ENCODE peak calls at places on chromosomes 12 and 14, in four cellular contexts. One of them, this sample, is unnamed.

GRCh38 chr12:121577443-121578180 is 3.2 kb downstream of the KDM2B start:
- DNase-seq in esophagus muscularis mucosa: no peak
- DNase-seq in lower lobe of right lung: no peak
- DNase-seq in AG10803: no peak
- DNase-seq in this sample: no peak

GRCh38 chr12:40668095-40668494 is 24.1 kb upstream of the CNTN1 start:
- DNase-seq in AG10803: no peak
- DNase-seq in lower lobe of right lung: no peak
- DNase-seq in esophagus muscularis mucosa: no peak
- DNase-seq in this sample: no peak

GRCh38 chr12:100208834-100209233 is 8.2 kb downstream of the ACTR6 start:
- DNase-seq in lower lobe of right lung: no peak
- DNase-seq in esophagus muscularis mucosa: peak; percentile 60
- DNase-seq in AG10803: no peak
- DNase-seq in this sample: no peak

GRCh38 chr12:6839482-6840201 is 1.1 kb upstream of the GNB3 start:
- DNase-seq in esophagus muscularis mucosa: no peak
- DNase-seq in AG10803: no peak
- DNase-seq in lower lobe of right lung: no peak
- DNase-seq in this sample: peak; percentile 84

GRCh38 chr14:69288001-69288771 is 28.2 kb downstream of the GALNT16 start:
- DNase-seq in lower lobe of right lung: no peak
- DNase-seq in esophagus muscularis mucosa: no peak
- DNase-seq in AG10803: peak; percentile 92
- DNase-seq in this sample: no peak

GRCh38 chr14:81415781-81416180 is 15.7 kb upstream of the STON2 start:
- DNase-seq in AG10803: no peak
- DNase-seq in lower lobe of right lung: no peak
- DNase-seq in esophagus muscularis mucosa: no peak
- DNase-seq in this sample: no peak

GRCh38 chr14:69716483-69717187 is 50.3 kb upstream of the SRSF5 start:
- DNase-seq in esophagus muscularis mucosa: no peak
- DNase-seq in AG10803: peak; percentile 96
- DNase-seq in lower lobe of right lung: no peak
- DNase-seq in this sample: no peak

GRCh38 chr12:103503546-103504480 is 8.0 kb upstream of the C12orf42 start:
- DNase-seq in lower lobe of right lung: peak; percentile 61
- DNase-seq in AG10803: no peak
- DNase-seq in esophagus muscularis mucosa: no peak
- DNase-seq in this sample: peak; percentile 58

GRCh38 chr12:6229224-6229748 is 29.1 kb downstream of the CD9 start:
- DNase-seq in lower lobe of right lung: peak; percentile 65
- DNase-seq in AG10803: no peak
- DNase-seq in esophagus muscularis mucosa: no peak
- DNase-seq in this sample: no peak

GRCh38 chr12:20342111-20342510 is 26.2 kb upstream of the PDE3A start:
- DNase-seq in esophagus muscularis mucosa: no peak
- DNase-seq in AG10803: no peak
- DNase-seq in lower lobe of right lung: no peak
- DNase-seq in this sample: no peak

GRCh38 chr14:26993541-26993940 is 395.7 kb upstream of the NOVA1 start:
- DNase-seq in lower lobe of right lung: no peak
- DNase-seq in AG10803: no peak
- DNase-seq in esophagus muscularis mucosa: no peak
- DNase-seq in this sample: no peak

GRCh38 chr12:54977155-54977554 is 7.4 kb downstream of the TESPA1 start:
- DNase-seq in lower lobe of right lung: no peak
- DNase-seq in AG10803: peak; percentile 85
- DNase-seq in esophagus muscularis mucosa: no peak
- DNase-seq in this sample: no peak

GRCh38 chr12:884746-885414 is 64.6 kb downstream of the RAD52 start:
- DNase-seq in AG10803: no peak
- DNase-seq in lower lobe of right lung: no peak
- DNase-seq in esophagus muscularis mucosa: no peak
- DNase-seq in this sample: no peak

GRCh38 chr12:123388218-123388947 is 4.5 kb downstream of the KMT5A start:
- DNase-seq in AG10803: peak; percentile 59
- DNase-seq in esophagus muscularis mucosa: peak; percentile 94
- DNase-seq in lower lobe of right lung: peak; percentile 82
- DNase-seq in this sample: peak; percentile 97

GRCh38 chr14:73815849-73816816 is 35.5 kb upstream of the PTGR2 start:
- DNase-seq in esophagus muscularis mucosa: no peak
- DNase-seq in AG10803: no peak
- DNase-seq in lower lobe of right lung: no peak
- DNase-seq in this sample: no peak

GRCh38 chr12:106357549-106358409 is at the start of gene POLR3B:
- DNase-seq in lower lobe of right lung: peak; percentile 97
- DNase-seq in AG10803: peak; percentile 97
- DNase-seq in esophagus muscularis mucosa: peak; percentile 99
- DNase-seq in this sample: peak; percentile 89

GRCh38 chr14:69606258-69606657 is 5.1 kb upstream of the SUSD6 start:
- DNase-seq in AG10803: no peak
- DNase-seq in esophagus muscularis mucosa: no peak
- DNase-seq in lower lobe of right lung: peak; percentile 75
- DNase-seq in this sample: no peak

GRCh38 chr12:116603516-116603915 is 44.3 kb downstream of the MAP1LC3B2 start:
- DNase-seq in lower lobe of right lung: no peak
- DNase-seq in esophagus muscularis mucosa: no peak
- DNase-seq in AG10803: no peak
- DNase-seq in this sample: no peak

GRCh38 chr12:4227046-4227445 is 46.5 kb upstream of the CCND2 start:
- DNase-seq in AG10803: no peak
- DNase-seq in lower lobe of right lung: no peak
- DNase-seq in esophagus muscularis mucosa: peak; percentile 39
- DNase-seq in this sample: no peak

GRCh38 chr12:14403711-14404164 is 38.3 kb downstream of the ATF7IP start:
- DNase-seq in lower lobe of right lung: no peak
- DNase-seq in AG10803: peak; percentile 80
- DNase-seq in esophagus muscularis mucosa: no peak
- DNase-seq in this sample: peak; percentile 34

GRCh38 chr12:114447274-114447716 is 41.4 kb upstream of the TBX5 start:
- DNase-seq in esophagus muscularis mucosa: no peak
- DNase-seq in AG10803: no peak
- DNase-seq in lower lobe of right lung: no peak
- DNase-seq in this sample: no peak

GRCh38 chr14:68687746-68688145 is 105.1 kb downstream of the ZFP36L1 start:
- DNase-seq in lower lobe of right lung: no peak
- DNase-seq in esophagus muscularis mucosa: no peak
- DNase-seq in AG10803: peak; percentile 98
- DNase-seq in this sample: no peak

GRCh38 chr12:75923964-75924666 is 107.5 kb downstream of the PHLDA1 start:
- DNase-seq in AG10803: no peak
- DNase-seq in lower lobe of right lung: no peak
- DNase-seq in esophagus muscularis mucosa: no peak
- DNase-seq in this sample: no peak

GRCh38 chr12:31004666-31005065 is 69.0 kb upstream of the DDX11 start:
- DNase-seq in esophagus muscularis mucosa: no peak
- DNase-seq in lower lobe of right lung: peak; percentile 14
- DNase-seq in AG10803: no peak
- DNase-seq in this sample: no peak

GRCh38 chr14:55297611-55298323 is 26.5 kb downstream of the FBXO34 start:
- DNase-seq in AG10803: no peak
- DNase-seq in esophagus muscularis mucosa: no peak
- DNase-seq in lower lobe of right lung: peak; percentile 57
- DNase-seq in this sample: peak; percentile 65

GRCh38 chr12:39329876-39330275 is 113.0 kb downstream of the KIF21A start:
- DNase-seq in esophagus muscularis mucosa: no peak
- DNase-seq in lower lobe of right lung: no peak
- DNase-seq in AG10803: no peak
- DNase-seq in this sample: no peak

GRCh38 chr12:59808317-59808910 is 212.6 kb downstream of the SLC16A7 start:
- DNase-seq in AG10803: peak; percentile 48
- DNase-seq in lower lobe of right lung: no peak
- DNase-seq in esophagus muscularis mucosa: no peak
- DNase-seq in this sample: peak; percentile 50

GRCh38 chr12:591167-591570 is 72.1 kb downstream of the NINJ2 start:
- DNase-seq in AG10803: no peak
- DNase-seq in lower lobe of right lung: no peak
- DNase-seq in esophagus muscularis mucosa: no peak
- DNase-seq in this sample: no peak

GRCh38 chr14:64465208-64465821 is at the start of gene AKAP5:
- DNase-seq in esophagus muscularis mucosa: no peak
- DNase-seq in AG10803: no peak
- DNase-seq in lower lobe of right lung: peak; percentile 54
- DNase-seq in this sample: peak; percentile 86

GRCh38 chr14:100855256-100855930 is 29.5 kb downstream of the MEG3 start:
- DNase-seq in AG10803: no peak
- DNase-seq in lower lobe of right lung: peak; percentile 15
- DNase-seq in esophagus muscularis mucosa: no peak
- DNase-seq in this sample: no peak

GRCh38 chr14:49962616-49963015 is 69.7 kb downstream of the ARF6 start:
- DNase-seq in esophagus muscularis mucosa: no peak
- DNase-seq in lower lobe of right lung: no peak
- DNase-seq in AG10803: no peak
- DNase-seq in this sample: peak; percentile 55

GRCh38 chr12:52832960-52833905 is 878 bp downstream of the KRT79 start:
- DNase-seq in AG10803: no peak
- DNase-seq in esophagus muscularis mucosa: no peak
- DNase-seq in lower lobe of right lung: no peak
- DNase-seq in this sample: no peak

GRCh38 chr14:60508707-60509437 is at the start of gene SIX6:
- DNase-seq in lower lobe of right lung: no peak
- DNase-seq in esophagus muscularis mucosa: no peak
- DNase-seq in AG10803: peak; percentile 6
- DNase-seq in this sample: no peak

DNA sequence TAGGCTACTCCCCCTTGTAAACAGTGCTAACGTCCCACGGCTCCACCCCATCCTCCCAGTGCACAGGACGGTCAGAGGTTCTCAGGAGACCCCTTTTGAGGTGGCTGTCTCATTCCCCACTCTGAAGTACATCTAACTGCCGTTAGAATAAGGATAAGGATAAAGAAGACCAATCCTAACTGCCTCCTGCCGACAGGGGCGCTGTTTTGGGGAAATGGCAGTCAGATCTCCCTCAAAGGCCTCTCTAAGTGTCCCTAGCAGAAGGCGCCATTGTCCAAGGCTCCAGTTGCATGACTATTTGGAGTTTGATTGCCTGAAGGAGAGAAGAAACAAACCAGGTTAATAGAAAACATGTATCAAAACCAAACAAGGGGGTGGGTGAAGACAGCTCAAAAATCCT is 29.1 kb upstream of the KLRB1 start:
- DNase-seq in lower lobe of right lung: no peak
- DNase-seq in esophagus muscularis mucosa: no peak
- DNase-seq in AG10803: no peak
- DNase-seq in this sample: no peak
- TF ChIP-seq CTCF in lower lobe of right lung: no peak
- TF ChIP-seq CTCF in esophagus muscularis mucosa: no peak
- TF ChIP-seq CTCF in AG10803: no peak
- TF ChIP-seq CTCF in this sample: no peak

GRCh38 chr12:118135788-118136558 is at the start of gene PEBP1:
- DNase-seq in lower lobe of right lung: peak; percentile 96
- DNase-seq in AG10803: peak; percentile 92
- DNase-seq in esophagus muscularis mucosa: peak; percentile 98
- DNase-seq in this sample: peak; percentile 96
- TF ChIP-seq CTCF in lower lobe of right lung: no peak
- TF ChIP-seq CTCF in AG10803: no peak
- TF ChIP-seq CTCF in esophagus muscularis mucosa: no peak
- TF ChIP-seq CTCF in this sample: no peak

DNA sequence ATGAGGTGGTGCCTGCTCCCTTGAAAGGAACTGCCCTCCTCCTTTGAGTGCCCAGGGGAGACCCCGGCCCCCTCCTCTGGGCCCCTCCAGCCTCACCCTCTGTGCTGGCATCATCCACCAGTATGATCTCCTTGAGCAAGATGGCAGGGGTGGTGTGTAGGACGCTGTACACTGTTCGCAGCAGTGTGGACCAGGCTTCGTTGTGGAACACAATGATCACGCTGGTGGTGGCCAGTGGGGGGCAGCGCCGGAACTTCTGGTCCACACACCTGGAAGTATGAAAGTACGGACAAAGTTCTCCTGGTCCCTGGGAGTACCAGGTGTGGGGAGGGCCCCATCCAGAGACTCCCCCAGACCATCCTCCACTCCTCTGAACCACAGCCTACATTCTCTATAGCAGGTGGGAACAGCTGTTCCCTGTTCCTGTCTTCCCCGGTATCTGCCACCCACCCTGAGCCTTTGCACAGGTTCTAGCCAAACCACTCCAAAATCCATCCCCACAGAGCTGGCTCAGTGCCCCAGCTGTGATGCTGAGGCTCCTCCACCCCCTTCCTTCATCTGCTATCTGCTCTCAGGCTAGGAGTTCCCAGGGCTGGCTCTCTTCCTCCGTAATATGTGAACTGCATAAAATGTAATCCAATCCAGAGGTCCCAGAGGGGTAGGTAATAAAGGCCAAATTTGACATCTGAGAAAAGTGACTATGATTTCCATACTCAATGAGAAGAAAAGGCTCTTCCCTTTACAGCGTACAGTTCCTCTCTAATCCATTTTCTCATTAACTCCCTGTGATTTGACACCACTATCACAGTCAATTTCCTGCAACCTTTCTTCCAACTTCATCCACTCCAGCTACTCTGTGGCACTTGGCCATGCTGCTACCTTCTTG is 13.9 kb downstream of the GALNT6 start:
- DNase-seq in esophagus muscularis mucosa: no peak
- DNase-seq in AG10803: no peak
- DNase-seq in lower lobe of right lung: no peak
- DNase-seq in this sample: no peak
- TF ChIP-seq CTCF in esophagus muscularis mucosa: no peak
- TF ChIP-seq CTCF in AG10803: no peak
- TF ChIP-seq CTCF in lower lobe of right lung: no peak
- TF ChIP-seq CTCF in this sample: no peak

GRCh38 chr12:119448737-119449136 is 114.2 kb downstream of the CCDC60 start:
- DNase-seq in AG10803: no peak
- DNase-seq in esophagus muscularis mucosa: no peak
- DNase-seq in lower lobe of right lung: no peak
- DNase-seq in this sample: no peak

GRCh38 chr12:119447618-119448017 is 113.1 kb downstream of the CCDC60 start:
- DNase-seq in AG10803: no peak
- DNase-seq in esophagus muscularis mucosa: no peak
- DNase-seq in lower lobe of right lung: no peak
- DNase-seq in this sample: no peak

GRCh38 chr12:119446459-119446858 is 111.9 kb downstream of the CCDC60 start:
- DNase-seq in esophagus muscularis mucosa: no peak
- DNase-seq in lower lobe of right lung: no peak
- DNase-seq in AG10803: no peak
- DNase-seq in this sample: no peak

GRCh38 chr12:119440961-119441360 is 106.4 kb downstream of the CCDC60 start:
- DNase-seq in esophagus muscularis mucosa: no peak
- DNase-seq in lower lobe of right lung: no peak
- DNase-seq in AG10803: no peak
- DNase-seq in this sample: no peak

DNA sequence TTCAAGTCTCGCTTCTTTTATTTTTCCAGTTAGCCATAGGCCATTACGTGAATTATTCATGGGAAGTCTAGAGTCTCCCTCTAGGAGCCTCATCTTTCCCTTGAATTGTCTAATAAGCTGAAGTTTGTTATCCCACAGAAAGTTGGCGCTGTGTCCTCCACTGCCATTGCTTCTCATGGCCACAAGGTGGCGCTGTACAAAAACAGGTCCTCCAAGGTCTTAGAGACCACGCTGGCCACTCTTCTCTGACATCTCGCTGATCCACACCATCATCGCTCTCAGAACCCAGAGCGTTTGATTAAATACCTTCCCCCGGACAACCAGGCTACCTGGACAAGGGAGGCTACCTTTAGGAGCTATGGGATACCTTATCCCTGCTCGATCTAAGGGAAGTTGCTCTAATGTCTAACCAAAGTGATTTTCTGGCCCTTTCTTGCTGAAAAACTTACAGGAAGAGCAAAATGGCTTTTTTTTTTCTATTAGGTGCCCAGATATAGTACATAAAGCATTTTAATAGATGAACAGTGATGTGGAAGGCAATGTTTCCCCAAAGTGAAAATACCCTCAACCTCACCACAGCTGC is 110.0 kb downstream of the CCDC60 start:
- DNase-seq in lower lobe of right lung: peak; percentile 46
- DNase-seq in AG10803: no peak
- DNase-seq in esophagus muscularis mucosa: no peak
- DNase-seq in this sample: peak; percentile 71
- TF ChIP-seq CTCF in lower lobe of right lung: peak; percentile 85
- TF ChIP-seq CTCF in AG10803: peak; percentile 37
- TF ChIP-seq CTCF in esophagus muscularis mucosa: peak; percentile 54
- TF ChIP-seq CTCF in this sample: peak; percentile 95